ENCODE peak calls at places on chromosome 1, in nine cellular contexts. J is psoas muscle; Q is lung; D is CD8-positive, alpha-beta T cell; T is heart left ventricle; B is transverse colon; X is Panc1; Z is adrenal gland; P is neural progenitor cell. L is an unnamed sample. For H3K36me3, the result is how much of the 10 kb centered on the place peaks cover.

GRCh38 chr1:6750490-6750889 is 34.8 kb upstream of the CAMTA1 start:
- DNase-seq in J (no peak), Q (no peak), D (no peak), T (no peak), B (no peak), X (no peak), Z (no peak), P (no peak), L (no peak)

GRCh38 chr1:94654031-94654430 is 112.5 kb upstream of the F3 start:
- DNase-seq in J (no peak), Q (peak), D (no peak), T (no peak), B (no peak), X (no peak), Z (no peak), P (no peak), L (no peak)

GRCh38 chr1:30138891-30139290 is 584.5 kb downstream of the MATN1 start:
- DNase-seq in J (no peak), Q (no peak), D (no peak), T (no peak), B (no peak), X (no peak), Z (no peak), P (no peak), L (no peak)

GRCh38 chr1:104830534-104830933 is 1080.8 kb downstream of the AMY1C start:
- DNase-seq in J (no peak), Q (no peak), D (no peak), T (no peak), B (no peak), X (no peak), Z (no peak), P (no peak), L (no peak)

GRCh38 chr1:35899941-35900340 is 16.9 kb downstream of the AGO1 start:
- DNase-seq in J (no peak), Q (no peak), D (no peak), T (no peak), B (no peak), X (no peak), Z (no peak), P (no peak), L (no peak)

GRCh38 chr1:110212165-110213142 is 2.3 kb downstream of the KCNC4 start:
- DNase-seq in J (no peak), Q (peak), D (no peak), T (no peak), B (no peak), X (no peak), Z (no peak), P (peak), L (no peak)

GRCh38 chr1:58391514-58391913 is 155.0 kb downstream of the OMA1 start:
- DNase-seq in J (no peak), Q (no peak), D (no peak), T (no peak), B (no peak), X (no peak), Z (no peak), P (no peak), L (no peak)

GRCh38 chr1:184433928-184434502 is 47.2 kb downstream of the C1orf21 start:
- DNase-seq in J (no peak), Q (no peak), D (no peak), T (no peak), B (no peak), X (no peak), Z (no peak), P (no peak), L (no peak)

GRCh38 chr1:178609015-178609414 is 96.1 kb downstream of the TEX35 start:
- DNase-seq in J (no peak), Q (no peak), D (no peak), T (no peak), B (no peak), X (no peak), Z (no peak), P (no peak), L (no peak)

GRCh38 chr1:96971439-96971838 is 249.9 kb downstream of the PTBP2 start:
- DNase-seq in J (no peak), Q (no peak), D (no peak), T (no peak), B (no peak), X (no peak), Z (no peak), P (no peak), L (no peak)

GRCh38 chr1:74650561-74650960 is 23.0 kb downstream of the ERICH3 start:
- DNase-seq in J (no peak), Q (no peak), D (no peak), T (no peak), B (no peak), X (no peak), Z (no peak), P (no peak), L (no peak)

GRCh38 chr1:5010236-5010635 is 355.8 kb downstream of the AJAP1 start:
- DNase-seq in J (no peak), Q (no peak), D (no peak), T (no peak), B (no peak), X (no peak), Z (no peak), P (no peak), L (no peak)

GRCh38 chr1:44808063-44808937 is at the start of gene BTBD19:
- DNase-seq in J (peak), Q (peak), D (no peak), T (peak), B (peak), X (no peak), Z (peak), P (peak), L (peak)

DNA sequence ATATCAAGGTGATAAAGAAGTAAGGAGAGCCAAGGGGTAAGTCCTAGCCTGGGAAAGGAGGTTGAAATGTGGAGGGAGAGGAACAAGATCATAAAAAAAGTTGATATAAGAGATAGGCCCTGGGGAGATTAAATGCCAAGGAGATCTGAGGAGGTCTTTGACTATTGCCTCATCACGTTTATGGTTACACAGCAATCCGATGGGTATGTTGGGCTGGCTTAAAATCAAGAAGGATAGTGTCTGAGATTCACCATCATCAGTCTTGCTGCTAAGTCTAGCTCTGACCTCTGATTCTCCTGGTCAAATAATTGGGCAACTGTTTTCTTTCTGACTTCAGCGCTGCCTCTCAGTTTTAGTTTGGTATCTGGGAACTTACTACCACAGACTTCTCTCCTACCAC is 416.3 kb downstream of the GPATCH2 start:
- DNase-seq in J (no peak), Q (no peak), D (no peak), T (no peak), B (no peak), X (no peak), Z (no peak), P (no peak), L (no peak)
- H3K36me3 ChIP-seq in J (under half), Q (under half), D (under half), T (under half), B (under half), X (under half), Z (under half), P (under half), L (under half)

DNA sequence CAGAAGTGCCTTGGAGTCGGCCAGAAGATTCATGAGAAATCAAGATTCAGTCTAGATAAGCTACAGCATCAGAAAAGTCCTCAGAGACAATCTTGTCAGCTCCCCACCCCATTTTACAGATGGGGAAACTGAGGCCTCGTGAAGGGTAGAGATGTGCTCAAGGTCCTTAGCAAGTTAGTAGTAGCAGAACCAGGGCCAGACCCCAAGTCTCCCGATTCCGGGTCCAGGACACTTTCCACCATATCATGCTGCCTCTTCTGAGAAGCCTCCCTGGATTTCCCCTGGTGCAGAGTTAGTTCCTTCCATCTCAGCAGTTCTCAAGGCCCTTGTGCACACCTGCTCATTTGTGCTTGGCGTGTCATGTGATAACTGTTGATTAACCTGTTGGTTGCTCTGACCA is 91.5 kb upstream of the ACTL8 start:
- DNase-seq in J (no peak), Q (no peak), D (no peak), T (no peak), B (no peak), X (no peak), Z (no peak), P (no peak), L (no peak)
- H3K36me3 ChIP-seq in J (half or more), Q (under half), D (under half), T (half or more), B (under half), X (under half), Z (under half), P (under half), L (half or more)

GRCh38 chr1:39348278-39348677 is 143.2 kb upstream of the BMP8A start:
- DNase-seq in J (no peak), Q (no peak), D (no peak), T (no peak), B (no peak), X (no peak), Z (no peak), P (no peak), L (no peak)

GRCh38 chr1:39342776-39343175 is 138.3 kb downstream of the MACF1 start:
- DNase-seq in J (no peak), Q (no peak), D (no peak), T (no peak), B (no peak), X (no peak), Z (no peak), P (no peak), L (no peak)

DNA sequence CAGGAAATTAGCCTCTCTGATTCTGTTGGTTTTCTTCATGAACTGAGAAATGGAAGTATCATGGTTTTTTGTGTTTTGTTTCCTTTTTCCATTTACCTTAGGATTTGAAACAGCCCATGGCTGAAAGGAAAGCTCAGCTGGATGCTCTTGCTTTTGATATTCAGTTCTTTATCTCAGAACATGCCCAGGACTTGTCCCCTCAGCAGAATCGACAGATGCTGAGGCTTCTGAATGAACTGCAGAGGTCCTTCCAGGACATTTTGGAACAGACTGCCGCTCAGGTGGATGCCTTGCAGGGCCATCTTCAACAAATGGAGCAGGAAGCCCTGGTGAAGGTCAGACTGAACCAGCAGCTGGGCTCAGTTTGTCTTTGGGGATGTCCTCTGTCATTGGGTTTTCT is 142.4 kb downstream of the MACF1 start:
- DNase-seq in J (no peak), Q (no peak), D (no peak), T (no peak), B (no peak), X (no peak), Z (no peak), P (no peak), L (no peak)
- H3K36me3 ChIP-seq in J (half or more), Q (under half), D (half or more), T (half or more), B (half or more), X (under half), Z (half or more), P (under half), L (under half)

GRCh38 chr1:244137261-244137660 is 86.2 kb downstream of the ZBTB18 start:
- DNase-seq in J (no peak), Q (no peak), D (no peak), T (no peak), B (no peak), X (no peak), Z (no peak), P (no peak), L (no peak)
- H3K36me3 ChIP-seq in J (under half), Q (under half), D (under half), T (under half), B (under half), X (under half), Z (under half), P (under half), L (under half)

DNA sequence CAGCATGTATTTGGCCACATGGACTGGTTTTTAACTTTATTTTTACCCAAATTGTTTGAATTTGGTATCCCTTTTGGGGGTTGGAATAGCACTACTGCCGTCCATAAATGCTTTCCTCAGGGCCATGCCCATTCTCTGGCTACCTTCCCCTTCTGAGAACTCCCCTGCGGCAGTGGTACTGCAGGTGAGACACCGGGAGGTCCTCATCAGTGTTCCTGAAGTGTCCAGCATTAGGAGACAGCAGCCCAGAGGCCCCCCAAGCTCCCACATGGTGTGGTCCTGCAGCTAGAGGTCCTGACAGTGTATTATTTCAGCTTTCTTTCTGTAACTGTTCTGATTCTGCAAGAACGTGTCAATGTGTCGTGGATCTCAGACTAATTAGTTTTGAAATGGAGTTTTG is 8.9 kb downstream of the LMO4 start:
- DNase-seq in J (no peak), Q (no peak), D (no peak), T (no peak), B (no peak), X (no peak), Z (no peak), P (no peak), L (no peak)
- H3K36me3 ChIP-seq in J (half or more), Q (under half), D (under half), T (under half), B (under half), X (under half), Z (under half), P (under half), L (under half)

DNA sequence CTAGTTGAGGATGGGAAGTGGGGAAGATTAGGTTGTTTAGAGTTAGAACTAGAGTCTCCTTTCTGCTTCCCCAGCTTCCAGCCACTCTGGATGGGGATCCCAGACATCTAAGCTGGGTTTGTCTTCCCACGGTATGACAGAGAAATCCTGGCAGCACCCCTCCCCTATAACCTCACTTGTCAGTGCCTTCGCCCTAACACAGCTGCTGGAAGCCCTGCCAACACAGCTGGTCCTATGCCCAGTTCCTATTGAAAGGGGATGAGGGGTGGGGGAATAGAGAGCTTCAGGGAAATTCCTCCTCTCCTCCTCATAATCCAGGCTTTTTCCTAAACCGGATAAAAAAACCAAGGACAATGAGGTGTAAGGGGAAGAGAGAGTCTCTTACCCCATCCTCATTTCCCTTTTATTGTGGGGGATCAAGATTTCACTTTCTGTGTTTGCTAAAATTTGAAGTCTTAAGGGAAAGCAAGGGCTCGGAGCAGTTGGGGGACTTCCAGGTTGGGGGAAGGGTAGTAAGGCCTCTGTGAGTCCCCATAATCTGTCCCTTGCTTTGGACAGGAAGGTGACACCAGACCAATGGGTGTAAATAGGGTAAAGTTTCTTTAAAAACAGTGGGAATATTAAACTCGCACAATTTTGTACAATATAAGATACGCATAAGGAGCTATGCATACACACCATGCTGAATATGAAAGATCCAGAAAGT is 592 bp downstream of the TMOD4 start:
- DNase-seq in J (peak), Q (no peak), D (no peak), T (no peak), B (no peak), X (no peak), Z (no peak), P (no peak), L (no peak)
- H3K36me3 ChIP-seq in J (half or more), Q (under half), D (under half), T (half or more), B (under half), X (under half), Z (half or more), P (under half), L (half or more)

GRCh38 chr1:228095938-228096337 is 7.2 kb downstream of the C1orf35 start:
- DNase-seq in J (peak), Q (no peak), D (no peak), T (no peak), B (no peak), X (no peak), Z (peak), P (no peak), L (peak)
- H3K36me3 ChIP-seq in J (under half), Q (under half), D (under half), T (half or more), B (under half), X (under half), Z (under half), P (under half), L (under half)